ENCODE peak calls at places on chromosome X, in six cellular contexts. R is stimulated activated naive CD4-positive, alpha-beta T cell; I is right cardiac atrium; W is GM03348; L is T-helper 2 cell; J is left lung. U is an unnamed sample.

GRCh38 chrX:133776072-133776471 is 209.3 kb downstream of the GPC3 start:
- DNase-seq in R (peak), I (no peak), W (peak), L (peak), J (no peak), U (peak)

GRCh38 chrX:71082253-71082652 is 13.4 kb upstream of the FOXO4 start:
- DNase-seq in R (no peak), I (no peak), W (no peak), L (no peak), J (no peak), U (no peak)

GRCh38 chrX:138856881-138857280 is 145.4 kb upstream of the FGF13 start:
- DNase-seq in R (no peak), I (no peak), W (peak), L (no peak), J (no peak), U (peak)

GRCh38 chrX:106467422-106467821 is 144.4 kb upstream of the RADX start:
- DNase-seq in R (no peak), I (peak), W (no peak), L (no peak), J (no peak), U (no peak)

GRCh38 chrX:20529711-20530110 is 263.0 kb upstream of the RPS6KA3 start:
- DNase-seq in R (no peak), I (no peak), W (no peak), L (no peak), J (no peak), U (no peak)

GRCh38 chrX:71533850-71534515 is 1.1 kb downstream of the OGT start:
- DNase-seq in R (peak), I (peak), W (peak), L (no peak), J (peak), U (peak)

GRCh38 chrX:44343412-44343942 is at the start of gene EFHC2:
- DNase-seq in R (peak), I (peak), W (peak), L (peak), J (peak), U (peak)

GRCh38 chrX:70241501-70241900 is 7.0 kb downstream of the AWAT1 start:
- DNase-seq in R (no peak), I (no peak), W (no peak), L (no peak), J (no peak), U (no peak)

GRCh38 chrX:11287505-11287904 is 5.7 kb upstream of the AMELX start:
- DNase-seq in R (no peak), I (no peak), W (peak), L (no peak), J (no peak), U (no peak)

GRCh38 chrX:152640039-152640818 is 2.5 kb downstream of the GABRQ start:
- DNase-seq in R (no peak), I (no peak), W (no peak), L (no peak), J (no peak), U (no peak)

GRCh38 chrX:114152130-114152529 is 431.8 kb upstream of the HTR2C start:
- DNase-seq in R (no peak), I (no peak), W (no peak), L (no peak), J (no peak), U (peak)

GRCh38 chrX:65586491-65586890 is 51.9 kb upstream of the LAS1L start:
- DNase-seq in R (no peak), I (no peak), W (peak), L (no peak), J (peak), U (peak)

GRCh38 chrX:108139303-108139702 is 47.7 kb downstream of the ATG4A start:
- DNase-seq in R (no peak), I (no peak), W (peak), L (no peak), J (no peak), U (peak)

GRCh38 chrX:15356444-15356843 is 21.1 kb upstream of the PIGA start:
- DNase-seq in R (no peak), I (no peak), W (peak), L (no peak), J (no peak), U (no peak)

GRCh38 chrX:151821226-151821625 is 86.7 kb downstream of the CNGA2 start:
- DNase-seq in R (no peak), I (no peak), W (no peak), L (no peak), J (no peak), U (no peak)

GRCh38 chrX:5431823-5432222 is 796.8 kb downstream of the NLGN4X start:
- DNase-seq in R (no peak), I (no peak), W (no peak), L (no peak), J (no peak), U (no peak)

GRCh38 chrX:154840856-154841255 is 6.4 kb upstream of the SMIM9 start:
- DNase-seq in R (no peak), I (no peak), W (peak), L (no peak), J (no peak), U (peak)

GRCh38 chrX:14095702-14096101 is 66.0 kb upstream of the GEMIN8 start:
- DNase-seq in R (no peak), I (peak), W (peak), L (no peak), J (no peak), U (no peak)

GRCh38 chrX:40201486-40201885 is 103.7 kb upstream of the BCOR start:
- DNase-seq in R (no peak), I (no peak), W (no peak), L (no peak), J (no peak), U (peak)

GRCh38 chrX:40273356-40274050 is 175.7 kb upstream of the BCOR start:
- DNase-seq in R (no peak), I (peak), W (no peak), L (no peak), J (peak), U (no peak)

GRCh38 chrX:41025926-41026325 is 59.3 kb upstream of the USP9X start:
- DNase-seq in R (no peak), I (no peak), W (no peak), L (no peak), J (no peak), U (no peak)

GRCh38 chrX:136623400-136623799 is 24.6 kb upstream of the CD40LG start:
- DNase-seq in R (no peak), I (no peak), W (no peak), L (no peak), J (no peak), U (no peak)

GRCh38 chrX:153521034-153521433 is 3.6 kb downstream of the ATP2B3 start:
- DNase-seq in R (no peak), I (no peak), W (peak), L (no peak), J (no peak), U (no peak)

GRCh38 chrX:12496343-12496742 is 294.9 kb upstream of the PRPS2 start:
- DNase-seq in R (no peak), I (no peak), W (no peak), L (no peak), J (no peak), U (no peak)

GRCh38 chrX:86002076-86002896 is 45.1 kb downstream of the CHM start:
- DNase-seq in R (peak), I (no peak), W (no peak), L (no peak), J (peak), U (peak)

GRCh38 chrX:153783378-153784013 is 2.7 kb downstream of the SRPK3 start:
- DNase-seq in R (no peak), I (no peak), W (no peak), L (no peak), J (no peak), U (no peak)

GRCh38 chrX:70331161-70331560 is 41.3 kb downstream of the KIF4A start:
- DNase-seq in R (no peak), I (no peak), W (no peak), L (no peak), J (no peak), U (no peak)

GRCh38 chrX:154309041-154309775 is 13.6 kb downstream of the TKTL1 start:
- DNase-seq in R (no peak), I (no peak), W (no peak), L (no peak), J (no peak), U (no peak)

GRCh38 chrX:154116514-154116913 is 19.0 kb upstream of the MECP2 start:
- DNase-seq in R (no peak), I (no peak), W (no peak), L (no peak), J (no peak), U (no peak)

GRCh38 chrX:132612990-132613564 is 124.2 kb upstream of the MBNL3 start:
- DNase-seq in R (peak), I (peak), W (peak), L (no peak), J (no peak), U (peak)

GRCh38 chrX:526295-527224 is 104.0 kb upstream of the SHOX start:
- DNase-seq in R (no peak), I (no peak), W (no peak), L (no peak), J (no peak), U (no peak)

GRCh38 chrX:74119016-74119910 is 184.7 kb upstream of the ZCCHC13 start:
- DNase-seq in R (no peak), I (no peak), W (peak), L (no peak), J (no peak), U (peak)

GRCh38 chrX:31483336-31483735 is 411.5 kb upstream of the FTHL17 start:
- DNase-seq in R (no peak), I (no peak), W (peak), L (no peak), J (no peak), U (no peak)